ENCODE peak calls at places on chromosomes 3 and 15, in six cellular contexts. W is AG10803, T is AG08396, N is NCI-H1930, V is HEK293T, R is HS-5. B is an unnamed sample.

GRCh38 chr3:155254445-155254844 is 39.0 kb downstream of the STRIT1 start:
- DNase-seq in V (no peak), W (no peak), R (no peak), N (no peak), T (no peak), B (no peak)

GRCh38 chr15:42313463-42313862 is 40.2 kb upstream of the TMEM87A start:
- DNase-seq in W (no peak), V (no peak), T (no peak), N (no peak), R (no peak), B (no peak)

GRCh38 chr3:29554584-29554983 is 273.7 kb downstream of the RBMS3 start:
- DNase-seq in N (no peak), V (no peak), T (no peak), W (no peak), R (no peak), B (no peak)

GRCh38 chr3:44114142-44114541 is 127.5 kb upstream of the TOPAZ1 start:
- DNase-seq in N (no peak), V (peak), W (peak), T (peak), R (no peak), B (no peak)

GRCh38 chr3:149512073-149512782 is 37.7 kb downstream of the TM4SF4 start:
- DNase-seq in T (peak), N (peak), W (peak), V (peak), R (no peak), B (peak)

GRCh38 chr15:22962611-22963010 is 17.6 kb downstream of the CYFIP1 start:
- DNase-seq in W (no peak), T (no peak), R (no peak), N (no peak), V (no peak), B (no peak)

GRCh38 chr15:49466119-49466518 is 43.1 kb downstream of the FGF7 start:
- DNase-seq in W (no peak), T (no peak), N (no peak), R (no peak), V (no peak), B (no peak)

GRCh38 chr15:96303503-96304054 is 26.9 kb upstream of the NR2F2 start:
- DNase-seq in T (no peak), W (no peak), V (peak), R (no peak), N (no peak), B (no peak)

GRCh38 chr15:89332446-89332845 is 2.2 kb downstream of the POLG start:
- DNase-seq in W (peak), T (peak), R (no peak), V (peak), N (no peak), B (peak)

GRCh38 chr3:23518441-23518840 is 287.3 kb upstream of the UBE2E1 start:
- DNase-seq in N (no peak), W (no peak), T (no peak), R (no peak), V (no peak), B (no peak)